ENCODE peak calls at places on chromosomes 3 and 15, in nine cellular contexts. P, R, K, H, V, J, Z, Y and N are unnamed samples.

GRCh38 chr3:33145901-33146580 is 32.2 kb downstream of the CRTAP start:
- DNase-seq in Z (no peak), P (no peak), H (no peak), K (no peak), Y (no peak), V (no peak), R (no peak), J (no peak), N (no peak)

GRCh38 chr3:37770938-37771918 is 90.5 kb upstream of the CTDSPL start:
- DNase-seq in Z (no peak), V (no peak), P (peak; percentile 37), K (peak; percentile 82), Y (no peak), J (peak; percentile 56), H (peak; percentile 17), R (peak; percentile 58), N (no peak)

GRCh38 chr3:136193273-136194043 is 2.7 kb downstream of the MSL2 start:
- DNase-seq in J (no peak), V (no peak), R (no peak), H (no peak), Y (no peak), Z (no peak), K (peak; percentile 60), P (peak; percentile 8), N (no peak)

GRCh38 chr3:76122007-76122406 is 336.7 kb upstream of the ZNF717 start:
- DNase-seq in H (no peak), J (no peak), Y (no peak), V (no peak), Z (no peak), K (no peak), R (no peak), P (no peak), N (no peak)

GRCh38 chr15:51493892-51494291 is 128.7 kb downstream of the DMXL2 start:
- DNase-seq in R (no peak), H (no peak), V (no peak), K (no peak), P (no peak), J (no peak), Y (no peak), Z (no peak), N (no peak)

GRCh38 chr3:114872588-114872987 is 274.5 kb downstream of the ZBTB20 start:
- DNase-seq in V (no peak), R (no peak), Y (no peak), Z (no peak), H (no peak), J (no peak), P (no peak), K (no peak), N (no peak)

GRCh38 chr15:73467758-73468157 is 24.8 kb downstream of the REC114 start:
- DNase-seq in Z (no peak), P (no peak), Y (no peak), R (no peak), V (no peak), H (no peak), K (no peak), J (no peak), N (no peak)

GRCh38 chr3:171459942-171460225 is 321 bp downstream of the TNIK start:
- DNase-seq in K (no peak), Z (no peak), J (no peak), R (peak; percentile 12), P (peak; percentile 60), H (no peak), Y (no peak), V (no peak), N (no peak)